ENCODE peak calls at places on chromosomes 2 and 18, in ten cellular contexts. J, A, G, S, R, H, N, P, Y and M are unnamed samples.
A peak's percentile ranks its signal among the peaks of the same experiment; 100 is the strongest.

GRCh38 chr2:65227035-65227470 is 578 bp upstream of the ACTR2 start:
- DNase-seq in J (no peak), A (no peak), G (no peak), S (peak; percentile 63), R (no peak), H (peak; percentile 25), N (no peak), P (no peak), Y (no peak), M (no peak)

GRCh38 chr18:64807560-64807959 is 658.7 kb upstream of the LINC00305 start:
- DNase-seq in J (no peak), A (no peak), G (no peak), S (no peak), R (no peak), H (no peak), N (no peak), P (no peak), Y (no peak), M (no peak)

GRCh38 chr2:70977605-70978205 is 725 bp upstream of the ANKRD53 start:
- DNase-seq in J (peak; percentile 26), A (peak; percentile 30), G (no peak), S (peak; percentile 20), R (no peak), H (peak; percentile 94), N (no peak), P (peak; percentile 71), Y (no peak), M (no peak)

GRCh38 chr2:203998195-203998804 is 61.7 kb downstream of the ICOS start:
- DNase-seq in J (no peak), A (no peak), G (no peak), S (no peak), R (no peak), H (peak; percentile 16), N (no peak), P (no peak), Y (no peak), M (no peak)

GRCh38 chr18:58800582-58800981 is 64.1 kb upstream of the ZNF532 start:
- DNase-seq in J (no peak), A (no peak), G (no peak), S (no peak), R (no peak), H (no peak), N (peak; percentile 54), P (no peak), Y (no peak), M (no peak)

GRCh38 chr18:48629730-48630324 is 91.0 kb downstream of the CTIF start:
- DNase-seq in J (no peak), A (no peak), G (peak; percentile 97), S (peak; percentile 28), R (no peak), H (peak; percentile 97), N (no peak), P (peak; percentile 91), Y (no peak), M (no peak)

GRCh38 chr2:101204400-101205095 is 48.1 kb upstream of the CNOT11 start:
- DNase-seq in J (no peak), A (no peak), G (no peak), S (peak; percentile 57), R (no peak), H (peak; percentile 16), N (no peak), P (peak; percentile 31), Y (no peak), M (no peak)

GRCh38 chr2:12501469-12502147 is 215.1 kb upstream of the TRIB2 start:
- DNase-seq in J (peak; percentile 92), A (no peak), G (no peak), S (no peak), R (no peak), H (peak; percentile 61), N (peak; percentile 69), P (no peak), Y (no peak), M (no peak)

GRCh38 chr2:151159109-151159690 is 102.5 kb downstream of the RBM43 start:
- DNase-seq in J (no peak), A (no peak), G (no peak), S (no peak), R (no peak), H (no peak), N (no peak), P (peak; percentile 9), Y (no peak), M (no peak)

GRCh38 chr2:68741238-68741637 is 6.6 kb downstream of the ARHGAP25 start:
- DNase-seq in J (peak; percentile 15), A (no peak), G (no peak), S (no peak), R (no peak), H (no peak), N (no peak), P (no peak), Y (no peak), M (no peak)

GRCh38 chr2:179695486-179695885 is 165.9 kb downstream of the ZNF385B start:
- DNase-seq in J (no peak), A (no peak), G (no peak), S (no peak), R (no peak), H (no peak), N (no peak), P (no peak), Y (no peak), M (no peak)

GRCh38 chr2:207505728-207506127 is 24.0 kb upstream of the CREB1 start:
- DNase-seq in J (peak; percentile 18), A (peak; percentile 35), G (peak; percentile 40), S (peak; percentile 96), R (no peak), H (peak; percentile 81), N (no peak), P (peak; percentile 86), Y (no peak), M (no peak)

GRCh38 chr2:96502891-96503636 is 2.1 kb downstream of the NEURL3 start:
- DNase-seq in J (no peak), A (peak; percentile 35), G (no peak), S (no peak), R (no peak), H (peak; percentile 11), N (no peak), P (no peak), Y (no peak), M (no peak)

GRCh38 chr2:33377048-33377447 is 99.4 kb upstream of the RASGRP3 start:
- DNase-seq in J (no peak), A (no peak), G (no peak), S (no peak), R (no peak), H (no peak), N (no peak), P (peak; percentile 65), Y (no peak), M (no peak)

GRCh38 chr2:216222650-216223352 is 113.7 kb downstream of the XRCC5 start:
- DNase-seq in J (no peak), A (peak; percentile 33), G (no peak), S (peak; percentile 95), R (no peak), H (peak; percentile 40), N (peak; percentile 46), P (peak; percentile 19), Y (no peak), M (no peak)

GRCh38 chr2:74042606-74043005 is 57.9 kb downstream of the TET3 start:
- DNase-seq in J (no peak), A (no peak), G (no peak), S (no peak), R (no peak), H (no peak), N (no peak), P (no peak), Y (no peak), M (no peak)

GRCh38 chr2:140775426-140775825 is 1355.4 kb downstream of the LRP1B start:
- DNase-seq in J (no peak), A (no peak), G (no peak), S (no peak), R (no peak), H (no peak), N (no peak), P (no peak), Y (no peak), M (no peak)